ENCODE peak calls at places on chromosomes 5 and 9, in four cellular contexts. W is mesendoderm, K is GM04503, X is smooth muscle cell of the brain vasculature. T is an unnamed sample.

GRCh38 chr5:119330367-119331183 is 25.2 kb upstream of the TNFAIP8 start:
- DNase-seq in W (peak), K (no peak), X (no peak), T (peak)

GRCh38 chr9:69637801-69638200 is 34.4 kb downstream of the APBA1 start:
- DNase-seq in W (no peak), K (peak), X (no peak), T (no peak)

GRCh38 chr9:129459550-129460322 is 161.2 kb downstream of the C9orf50 start:
- DNase-seq in W (no peak), K (no peak), X (no peak), T (no peak)

GRCh38 chr5:194102-194501 is 2.8 kb downstream of the LRRC14B start:
- DNase-seq in W (no peak), K (no peak), X (no peak), T (no peak)

GRCh38 chr5:105230516-105230915 is 1667.9 kb upstream of the NUDT12 start:
- DNase-seq in W (peak), K (no peak), X (no peak), T (no peak)

GRCh38 chr9:2367970-2368369 is 253.6 kb upstream of the VLDLR start:
- DNase-seq in W (peak), K (no peak), X (no peak), T (no peak)

GRCh38 chr9:109299901-109300300 is 21.0 kb downstream of the EPB41L4B start:
- DNase-seq in W (no peak), K (no peak), X (no peak), T (no peak)

GRCh38 chr5:38167562-38167996 is 90.8 kb upstream of the EGFLAM start:
- DNase-seq in W (peak), K (no peak), X (no peak), T (no peak)

GRCh38 chr9:82810902-82811301 is 252.0 kb downstream of the RASEF start:
- DNase-seq in W (peak), K (no peak), X (no peak), T (no peak)

GRCh38 chr9:124598048-124598447 is 90.8 kb upstream of the NR5A1 start:
- DNase-seq in W (no peak), K (no peak), X (no peak), T (no peak)

GRCh38 chr9:93020785-93021670 is 37.5 kb upstream of the SUSD3 start:
- DNase-seq in W (no peak), K (no peak), X (peak), T (peak)

GRCh38 chr5:95984287-95984938 is 22.8 kb upstream of the ELL2 start:
- DNase-seq in W (no peak), K (no peak), X (no peak), T (no peak)